ENCODE peak calls at places on chromosomes 11 and 22, in eight cellular contexts. I is endodermal cell, P is left ventricle myocardium inferior, V is A673, T is upper lobe of right lung, E is HCT116, G is astrocyte, W is heart right ventricle. N is an unnamed sample. For H3K9me3, the result is how much of the 10 kb centered on the place peaks cover.

GRCh38 chr11:86670179-86670578 is 2.2 kb downstream of the ME3 start:
- DNase-seq in I (no peak), P (no peak), V (no peak), T (no peak), E (no peak), G (no peak), W (no peak), N (no peak)

GRCh38 chr11:10023202-10023601 is 270.8 kb downstream of the SBF2 start:
- DNase-seq in I (no peak), P (no peak), V (no peak), T (no peak), E (no peak), G (peak), W (no peak), N (no peak)

GRCh38 chr11:2827256-2827655 is 58.3 kb downstream of the CDKN1C start:
- DNase-seq in I (no peak), P (peak), V (no peak), T (no peak), E (no peak), G (peak), W (no peak), N (no peak)

GRCh38 chr11:80593981-80594380 is 1153.2 kb upstream of the TENM4 start:
- DNase-seq in I (no peak), P (no peak), V (peak), T (no peak), E (no peak), G (peak), W (no peak), N (no peak)

GRCh38 chr22:29359469-29359868 is 28.9 kb downstream of the AP1B1 start:
- DNase-seq in I (peak), P (peak), V (peak), T (no peak), E (peak), G (peak), W (peak), N (no peak)

GRCh38 chr22:22666307-22667091 is 22.1 kb downstream of the GGTLC2 start:
- DNase-seq in I (peak), P (no peak), V (peak), T (no peak), E (no peak), G (no peak), W (no peak), N (no peak)

GRCh38 chr22:45034821-45035220 is 25.0 kb upstream of the PHF21B start:
- DNase-seq in I (no peak), P (no peak), V (no peak), T (no peak), E (no peak), G (no peak), W (no peak), N (no peak)

GRCh38 chr22:19970479-19971275 is 29.1 kb upstream of the TXNRD2 start:
- DNase-seq in I (peak), P (peak), V (peak), T (peak), E (no peak), G (no peak), W (peak), N (peak)

GRCh38 chr11:1829039-1829820 is 5.6 kb upstream of the SYT8 start:
- DNase-seq in I (no peak), P (no peak), V (no peak), T (peak), E (no peak), G (peak), W (peak), N (no peak)

GRCh38 chr11:71482216-71482615 is 29.2 kb downstream of the NADSYN1 start:
- DNase-seq in I (no peak), P (no peak), V (no peak), T (no peak), E (no peak), G (no peak), W (no peak), N (no peak)

GRCh38 chr11:17802491-17802890 is 67.9 kb downstream of the KCNC1 start:
- DNase-seq in I (no peak), P (no peak), V (no peak), T (no peak), E (no peak), G (no peak), W (no peak), N (no peak)

GRCh38 chr11:69027704-69028372 is 14.8 kb upstream of the MRGPRF start:
- DNase-seq in I (no peak), P (no peak), V (no peak), T (peak), E (no peak), G (no peak), W (no peak), N (no peak)

GRCh38 chr11:19428206-19429001 is 187.7 kb upstream of the E2F8 start:
- DNase-seq in I (no peak), P (no peak), V (no peak), T (no peak), E (no peak), G (no peak), W (no peak), N (no peak)

GRCh38 chr11:63999349-64000025 is 13.2 kb downstream of the OTUB1 start:
- DNase-seq in I (peak), P (peak), V (peak), T (no peak), E (no peak), G (peak), W (peak), N (peak)

GRCh38 chr11:115396533-115396932 is 107.7 kb downstream of the CADM1 start:
- DNase-seq in I (no peak), P (no peak), V (no peak), T (no peak), E (no peak), G (no peak), W (no peak), N (no peak)

GRCh38 chr11:63768232-63769043 is at the start of gene ZFTA:
- DNase-seq in I (peak), P (peak), V (peak), T (peak), E (no peak), G (no peak), W (peak), N (peak)

GRCh38 chr11:18371279-18371678 is 23.1 kb upstream of the LDHA start:
- DNase-seq in I (no peak), P (no peak), V (no peak), T (no peak), E (no peak), G (peak), W (no peak), N (no peak)

GRCh38 chr11:57728829-57729228 is 12.5 kb upstream of the SELENOH start:
- DNase-seq in I (no peak), P (no peak), V (no peak), T (no peak), E (no peak), G (no peak), W (no peak), N (no peak)

GRCh38 chr11:113638378-113638777 is 67.7 kb downstream of the TMPRSS5 start:
- DNase-seq in I (no peak), P (no peak), V (no peak), T (no peak), E (no peak), G (no peak), W (no peak), N (no peak)

GRCh38 chr11:21465203-21465602 is 727.7 kb upstream of the ANO5 start:
- DNase-seq in I (no peak), P (no peak), V (no peak), T (no peak), E (no peak), G (no peak), W (no peak), N (no peak)

GRCh38 chr11:124086447-124086846 is 28.8 kb upstream of the VWA5A start:
- DNase-seq in I (peak), P (no peak), V (peak), T (no peak), E (no peak), G (no peak), W (no peak), N (no peak)

GRCh38 chr11:4433852-4434251 is 15.2 kb upstream of the OR52K2 start:
- DNase-seq in I (no peak), P (no peak), V (no peak), T (no peak), E (no peak), G (no peak), W (no peak), N (no peak)

GRCh38 chr11:93020248-93021088 is 51.0 kb downstream of the MTNR1B start:
- DNase-seq in I (no peak), P (no peak), V (peak), T (no peak), E (no peak), G (peak), W (no peak), N (no peak)

GRCh38 chr11:100515087-100515486 is 172.0 kb upstream of the ARHGAP42 start:
- DNase-seq in I (peak), P (no peak), V (no peak), T (no peak), E (no peak), G (peak), W (no peak), N (no peak)

GRCh38 chr11:10317281-10317755 is 12.4 kb downstream of the ADM start:
- DNase-seq in I (peak), P (no peak), V (no peak), T (no peak), E (no peak), G (no peak), W (no peak), N (no peak)

GRCh38 chr11:67356867-67357561 is 3.7 kb upstream of the POLD4 start:
- DNase-seq in I (peak), P (peak), V (peak), T (peak), E (no peak), G (peak), W (peak), N (peak)

GRCh38 chr22:30984317-30984716 is 15.3 kb downstream of the TUG1 start:
- DNase-seq in I (no peak), P (no peak), V (no peak), T (no peak), E (no peak), G (no peak), W (no peak), N (no peak)

GRCh38 chr11:18064035-18064434 is 18.0 kb upstream of the TPH1 start:
- DNase-seq in I (no peak), P (no peak), V (no peak), T (no peak), E (no peak), G (no peak), W (no peak), N (no peak)

GRCh38 chr11:130897262-130898182 is 18.8 kb downstream of the SNX19 start:
- DNase-seq in I (no peak), P (peak), V (no peak), T (peak), E (no peak), G (peak), W (peak), N (no peak)

GRCh38 chr11:111654611-111655010 is 52.4 kb downstream of the SIK2 start:
- DNase-seq in I (no peak), P (no peak), V (no peak), T (no peak), E (no peak), G (no peak), W (no peak), N (no peak)

GRCh38 chr11:120326228-120326627 is 1.1 kb downstream of the TLCD5 start:
- DNase-seq in I (no peak), P (no peak), V (no peak), T (no peak), E (no peak), G (peak), W (no peak), N (no peak)

GRCh38 chr11:66815646-66816045 is 27.6 kb upstream of the RCE1 start:
- DNase-seq in I (no peak), P (no peak), V (no peak), T (no peak), E (no peak), G (no peak), W (no peak), N (no peak)

GRCh38 chr11:20261526-20261925 is 101.3 kb upstream of the DBX1 start:
- DNase-seq in I (no peak), P (no peak), V (no peak), T (no peak), E (no peak), G (no peak), W (no peak), N (no peak)

GRCh38 chr22:35437038-35437437 is 37.1 kb downstream of the MCM5 start:
- DNase-seq in I (peak), P (no peak), V (peak), T (no peak), E (peak), G (no peak), W (no peak), N (no peak)

GRCh38 chr22:19291218-19291579 is 320 bp downstream of the CLTCL1 start:
- DNase-seq in I (peak), P (peak), V (peak), T (peak), E (no peak), G (no peak), W (peak), N (peak)

GRCh38 chr22:49433044-49433443 is 394.6 kb downstream of the BRD1 start:
- DNase-seq in I (no peak), P (no peak), V (no peak), T (no peak), E (no peak), G (no peak), W (no peak), N (no peak)

GRCh38 chr22:49432211-49432905 is 395.3 kb downstream of the BRD1 start:
- DNase-seq in I (no peak), P (no peak), V (no peak), T (no peak), E (no peak), G (no peak), W (no peak), N (no peak)

GRCh38 chr22:49433717-49434611 is 393.7 kb downstream of the BRD1 start:
- DNase-seq in I (peak), P (no peak), V (no peak), T (no peak), E (no peak), G (no peak), W (no peak), N (no peak)

GRCh38 chr22:49429066-49429465 is 398.6 kb downstream of the BRD1 start:
- DNase-seq in I (no peak), P (no peak), V (no peak), T (no peak), E (no peak), G (no peak), W (no peak), N (no peak)

GRCh38 chr22:49431559-49431958 is 396.1 kb downstream of the BRD1 start:
- DNase-seq in I (no peak), P (no peak), V (no peak), T (no peak), E (no peak), G (no peak), W (no peak), N (no peak)
- H3K9me3 ChIP-seq in I (under half), P (under half), V (under half), T (under half), E (under half), G (under half), W (under half), N (under half)

DNA sequence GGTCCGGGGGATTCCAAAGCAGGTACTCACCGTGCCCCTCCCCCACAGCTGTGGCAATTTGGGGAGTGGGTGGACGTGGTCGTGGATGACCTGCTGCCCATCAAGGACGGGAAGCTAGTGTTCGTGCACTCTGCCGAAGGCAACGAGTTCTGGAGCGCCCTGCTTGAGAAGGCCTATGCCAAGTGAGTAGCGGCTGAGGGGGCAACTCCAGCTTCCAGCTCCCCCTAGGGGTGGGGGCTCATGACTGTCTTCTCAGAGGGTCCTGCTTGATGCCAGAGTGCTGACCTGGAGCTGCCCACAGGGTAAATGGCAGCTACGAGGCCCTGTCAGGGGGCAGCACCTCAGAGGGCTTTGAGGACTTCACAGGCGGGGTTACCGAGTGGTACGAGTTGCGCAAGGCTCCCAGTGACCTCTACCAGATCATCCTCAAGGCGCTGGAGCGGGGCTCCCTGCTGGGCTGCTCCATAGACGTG is 4.2 kb downstream of the CAPN1 start:
- DNase-seq in I (peak), P (no peak), V (no peak), T (no peak), E (no peak), G (no peak), W (no peak), N (no peak)
- TF ChIP-seq CTCF in I (peak), P (peak), V (peak), T (no peak), E (no peak), G (no peak), W (no peak), N (no peak)

GRCh38 chr22:39511226-39511625 is 9.1 kb upstream of the ATF4 start:
- DNase-seq in I (no peak), P (no peak), V (no peak), T (no peak), E (no peak), G (no peak), W (no peak), N (no peak)
- H3K27ac ChIP-seq in I (no peak), P (no peak), V (no peak), T (no peak), E (no peak), G (no peak), W (no peak), N (no peak)

GRCh38 chr22:48889887-48890692 is 937.6 kb downstream of the BRD1 start:
- DNase-seq in I (peak), P (peak), V (no peak), T (peak), E (no peak), G (no peak), W (no peak), N (no peak)
- H3K9me3 ChIP-seq in I (under half), P (under half), V (under half), T (under half), E (under half), G (under half), W (under half), N (under half)